ENCODE peak calls at places on chromosomes 1 and 21, in six cellular contexts. P is AG10803, G is PC-9, K is cardiac fibroblast, T is ascending aorta, Y is astrocyte of the cerebellum. U is an unnamed sample.

GRCh38 chr1:44405804-44406743 is 1.0 kb downstream of the RNF220 start:
- DNase-seq in P (no peak), G (peak; percentile 30), K (peak; percentile 19), T (no peak), Y (no peak), U (no peak)

GRCh38 chr1:65109515-65109914 is 38.5 kb upstream of the AK4 start:
- DNase-seq in P (no peak), G (no peak), K (no peak), T (no peak), Y (no peak), U (no peak)

GRCh38 chr1:242877229-242877628 is 352.7 kb upstream of the PLD5 start:
- DNase-seq in P (no peak), G (no peak), K (no peak), T (no peak), Y (no peak), U (no peak)

GRCh38 chr21:42515708-42516502 is 2.3 kb downstream of the SLC37A1 start:
- DNase-seq in P (no peak), G (peak; percentile 78), K (no peak), T (no peak), Y (no peak), U (no peak)

GRCh38 chr1:224189561-224189960 is 6.5 kb downstream of the DEGS1 start:
- DNase-seq in P (no peak), G (no peak), K (no peak), T (no peak), Y (peak; percentile 53), U (no peak)

GRCh38 chr1:162538815-162539431 is 22.6 kb upstream of the UAP1 start:
- DNase-seq in P (peak; percentile 96), G (peak; percentile 60), K (peak; percentile 98), T (no peak), Y (peak; percentile 76), U (peak; percentile 96)

GRCh38 chr1:6028042-6028895 is 17.4 kb upstream of the KCNAB2 start:
- DNase-seq in P (no peak), G (no peak), K (peak; percentile 27), T (peak; percentile 20), Y (no peak), U (peak; percentile 28)

GRCh38 chr1:232547938-232548484 is 81.9 kb downstream of the SIPA1L2 start:
- DNase-seq in P (no peak), G (no peak), K (no peak), T (no peak), Y (no peak), U (no peak)

GRCh38 chr1:27716262-27716895 is 9.4 kb upstream of the FAM76A start:
- DNase-seq in P (no peak), G (no peak), K (no peak), T (no peak), Y (no peak), U (no peak)

GRCh38 chr21:43373387-43374227 is 53.3 kb downstream of the SIK1 start:
- DNase-seq in P (no peak), G (no peak), K (no peak), T (no peak), Y (no peak), U (no peak)

GRCh38 chr1:3611170-3612019 is at the start of gene MEGF6:
- DNase-seq in P (no peak), G (peak; percentile 71), K (no peak), T (no peak), Y (no peak), U (no peak)

GRCh38 chr1:118589486-118589885 is 398.7 kb downstream of the TBX15 start:
- DNase-seq in P (no peak), G (no peak), K (no peak), T (no peak), Y (no peak), U (no peak)

GRCh38 chr1:108624069-108624468 is 36.8 kb downstream of the HENMT1 start:
- DNase-seq in P (no peak), G (no peak), K (no peak), T (no peak), Y (no peak), U (no peak)

GRCh38 chr1:179588425-179589024 is 3.1 kb upstream of the TDRD5 start:
- DNase-seq in P (no peak), G (no peak), K (no peak), T (no peak), Y (no peak), U (no peak)

GRCh38 chr1:161114556-161114955 is 3.3 kb downstream of the PFDN2 start:
- DNase-seq in P (no peak), G (no peak), K (no peak), T (no peak), Y (no peak), U (no peak)

GRCh38 chr21:32806810-32807386 is 35.3 kb upstream of the PAXBP1 start:
- DNase-seq in P (peak; percentile 24), G (no peak), K (peak; percentile 50), T (no peak), Y (peak; percentile 8), U (no peak)

DNA sequence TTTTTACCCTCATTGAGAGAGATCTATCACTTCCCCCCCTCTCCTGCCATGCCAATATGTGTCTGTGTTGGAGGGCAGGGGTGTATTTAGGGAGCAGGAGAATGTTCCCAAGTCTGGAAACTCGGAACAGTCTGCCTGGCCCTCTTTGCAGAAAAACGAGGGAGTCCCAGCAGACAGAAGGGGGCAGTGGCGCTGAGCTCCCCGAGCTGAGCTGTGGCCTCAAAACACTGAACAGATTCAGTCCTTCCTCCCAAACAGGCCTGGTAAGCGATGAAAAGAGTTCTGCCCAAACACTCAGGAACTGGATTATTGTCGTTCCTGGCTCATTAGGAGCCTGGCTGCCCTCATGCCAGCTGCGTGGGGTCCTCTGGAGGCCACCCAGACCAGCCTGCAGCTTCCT is 981 bp downstream of the CLDN14 start:
- DNase-seq in P (peak; percentile 31), G (no peak), K (peak; percentile 43), T (no peak), Y (no peak), U (no peak)
- TF ChIP-seq CTCF in P (peak; percentile 50), G (no peak), K (peak; percentile 36), T (no peak), Y (peak; percentile 52), U (peak; percentile 56)

GRCh38 chr1:24293392-24294227 is 25.5 kb upstream of the GRHL3 start:
- DNase-seq in P (no peak), G (peak; percentile 40), K (no peak), T (no peak), Y (no peak), U (no peak)

GRCh38 chr1:24294228-24294672 is 24.9 kb upstream of the GRHL3 start:
- DNase-seq in P (peak; percentile 97), G (peak; percentile 64), K (peak; percentile 99), T (no peak), Y (peak; percentile 76), U (peak; percentile 98)

GRCh38 chr1:24295547-24295946 is 23.6 kb upstream of the GRHL3 start:
- DNase-seq in P (no peak), G (no peak), K (no peak), T (no peak), Y (no peak), U (no peak)

GRCh38 chr1:24292887-24293286 is 26.3 kb upstream of the GRHL3 start:
- DNase-seq in P (no peak), G (no peak), K (no peak), T (no peak), Y (no peak), U (no peak)

GRCh38 chr1:24294757-24295371 is 24.3 kb upstream of the GRHL3 start:
- DNase-seq in P (peak; percentile 84), G (peak; percentile 79), K (peak; percentile 83), T (no peak), Y (no peak), U (peak; percentile 78)
- TF ChIP-seq CTCF in P (peak; percentile 36), G (peak; percentile 25), K (peak; percentile 9), T (no peak), Y (peak; percentile 17), U (peak; percentile 63)

GRCh38 chr1:17507916-17508315 is 31.6 kb upstream of the ARHGEF10L start:
- DNase-seq in P (no peak), G (no peak), K (no peak), T (no peak), Y (no peak), U (no peak)
- TF ChIP-seq CTCF in P (peak; percentile 29), G (peak; percentile 47), K (peak; percentile 30), T (no peak), Y (no peak), U (no peak)

DNA sequence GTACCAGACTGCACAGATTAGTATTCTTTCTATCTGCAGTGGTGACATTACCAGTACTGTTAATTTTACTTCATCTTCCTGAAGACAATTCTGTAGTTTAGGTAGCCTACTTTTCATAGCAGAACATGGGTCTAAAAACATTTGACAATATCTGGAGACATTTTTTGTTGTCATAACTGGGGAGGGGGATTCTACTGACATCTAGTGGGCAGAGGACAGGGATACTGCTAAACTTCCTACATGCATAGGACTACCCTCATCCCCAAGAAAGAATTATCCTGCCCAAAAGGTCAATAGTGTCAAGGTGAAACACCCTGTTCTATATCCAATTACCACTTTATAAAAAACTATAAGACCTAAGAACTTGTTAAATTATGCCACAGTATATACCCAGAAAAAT is 3.4 kb upstream of the ARHGAP29 start:
- DNase-seq in P (no peak), G (no peak), K (no peak), T (no peak), Y (no peak), U (no peak)
- TF ChIP-seq CTCF in P (peak; percentile 25), G (peak; percentile 64), K (peak; percentile 29), T (no peak), Y (peak; percentile 57), U (peak; percentile 51)

GRCh38 chr1:54125671-54126070 is 27.1 kb downstream of the CDCP2 start:
- DNase-seq in P (no peak), G (peak; percentile 33), K (peak; percentile 30), T (no peak), Y (no peak), U (no peak)
- TF ChIP-seq CTCF in P (peak; percentile 37), G (peak; percentile 48), K (peak; percentile 18), T (no peak), Y (peak; percentile 24), U (peak; percentile 67)

DNA sequence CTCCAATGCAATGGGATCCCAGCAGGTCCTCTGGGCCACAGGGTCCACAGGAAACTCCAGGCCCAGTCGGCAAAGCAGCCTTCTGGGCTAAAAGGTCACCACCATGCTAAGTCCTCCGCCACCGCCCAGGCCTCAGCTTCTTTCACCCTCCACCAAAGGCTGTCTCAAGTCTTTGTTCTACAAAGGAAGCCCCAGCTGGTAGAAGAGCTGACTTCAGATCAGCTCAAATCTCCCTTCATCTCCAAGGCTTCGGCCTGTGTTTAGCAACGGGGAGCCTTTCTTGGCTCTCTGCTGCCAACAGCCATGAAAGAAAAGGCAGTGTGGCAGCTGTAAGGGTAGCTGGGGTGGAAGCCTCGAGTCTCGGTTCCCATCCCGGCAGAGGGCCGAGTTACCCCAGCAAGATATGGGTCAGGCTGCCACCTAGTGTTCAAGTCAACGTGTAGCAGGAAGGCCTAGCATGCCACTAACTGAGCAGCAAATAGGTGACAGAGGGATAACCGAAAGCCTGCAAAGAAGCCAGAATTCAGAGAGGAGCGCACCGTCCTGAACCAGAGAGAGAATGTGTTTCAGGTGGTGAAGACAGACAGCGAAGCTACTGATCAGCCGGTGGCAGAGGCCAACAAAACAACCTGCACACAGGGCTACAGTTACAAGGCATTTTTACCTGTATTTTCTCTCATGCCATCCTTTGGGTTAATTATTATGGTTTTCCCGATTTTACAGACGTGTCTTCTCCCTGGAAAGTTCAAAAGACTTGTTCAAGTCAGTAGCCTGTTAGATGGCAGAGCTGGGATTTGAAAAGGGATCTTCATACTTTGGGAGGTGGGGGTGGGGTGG is 26.8 kb upstream of the CRNN start:
- DNase-seq in P (peak; percentile 75), G (peak; percentile 55), K (peak; percentile 78), T (no peak), Y (peak; percentile 36), U (peak; percentile 70)
- TF ChIP-seq CTCF in P (peak; percentile 93), G (peak; percentile 87), K (peak; percentile 96), T (peak; percentile 66), Y (peak; percentile 86), U (peak; percentile 89)